ENCODE peak calls at places on chromosomes 4 and X, in four cellular contexts. G, A, M and J are unnamed samples.

GRCh38 chr4:105978684-105979296 is 83.5 kb downstream of the NPNT start:
- DNase-seq in G (peak), A (no peak), M (no peak), J (no peak)

GRCh38 chr4:108906866-108907367 is 144.1 kb upstream of the ETNPPL start:
- DNase-seq in G (no peak), A (no peak), M (no peak), J (no peak)

GRCh38 chr4:168831919-168832745 is 177.9 kb downstream of the CBR4 start:
- DNase-seq in G (peak), A (peak), M (peak), J (peak)

GRCh38 chrX:3540105-3540504 is 173.3 kb downstream of the PRKX start:
- DNase-seq in G (no peak), A (no peak), M (no peak), J (no peak)

GRCh38 chrX:56248492-56248891 is 16.3 kb downstream of the KLF8 start:
- DNase-seq in G (peak), A (peak), M (peak), J (peak)

GRCh38 chrX:133813991-133814390 is 171.4 kb downstream of the GPC3 start:
- DNase-seq in G (no peak), A (no peak), M (no peak), J (no peak)

GRCh38 chrX:108699368-108699767 is 37.0 kb downstream of the IRS4 start:
- DNase-seq in G (peak), A (peak), M (no peak), J (peak)

GRCh38 chr4:1770245-1770644 is 22.8 kb upstream of the FGFR3 start:
- DNase-seq in G (no peak), A (no peak), M (no peak), J (no peak)

GRCh38 chrX:43970528-43970927 is 2.7 kb downstream of the NDP start:
- DNase-seq in G (no peak), A (no peak), M (no peak), J (no peak)

GRCh38 chrX:50769389-50770063 is 44.5 kb downstream of the SHROOM4 start:
- DNase-seq in G (no peak), A (no peak), M (no peak), J (no peak)

GRCh38 chr4:102694791-102695190 is 66.0 kb downstream of the MANBA start:
- DNase-seq in G (no peak), A (no peak), M (no peak), J (peak)